ENCODE peak calls at places on chromosomes 6 and 20, in four cellular contexts. K, T, X and W are unnamed samples.

GRCh38 chr6:132789398-132789780 is 9.0 kb downstream of the SLC18B1 start:
- DNase-seq in X (no peak), T (no peak), K (no peak), W (no peak)

GRCh38 chr6:156848533-156848932 is 71.4 kb downstream of the ARID1B start:
- DNase-seq in K (no peak), X (no peak), T (no peak), W (no peak)

GRCh38 chr20:45752747-45753146 is 30.6 kb downstream of the SPINT4 start:
- DNase-seq in T (no peak), K (no peak), X (no peak), W (no peak)

GRCh38 chr6:116799945-116800344 is 28.9 kb downstream of the GPRC6A start:
- DNase-seq in T (no peak), K (no peak), X (no peak), W (no peak)

GRCh38 chr20:45432294-45432693 is 16.4 kb downstream of the PIGT start:
- DNase-seq in T (no peak), X (no peak), K (no peak), W (no peak)

GRCh38 chr6:57221191-57221935 is 744 bp downstream of the RAB23 start:
- DNase-seq in T (peak), K (peak), X (no peak), W (no peak)

GRCh38 chr6:83221302-83221701 is 28.1 kb downstream of the RWDD2A start:
- DNase-seq in X (no peak), T (no peak), K (no peak), W (no peak)

GRCh38 chr20:43744966-43745733 is 18.3 kb upstream of the GTSF1L start:
- DNase-seq in K (peak), X (no peak), T (no peak), W (no peak)

GRCh38 chr20:17794400-17794799 is 94.6 kb downstream of the BANF2 start:
- DNase-seq in T (no peak), K (no peak), X (no peak), W (no peak)

GRCh38 chr6:71544028-71544427 is 255.4 kb downstream of the OGFRL1 start:
- DNase-seq in T (no peak), X (peak), K (no peak), W (no peak)

GRCh38 chr6:43120938-43121913 is 45.1 kb downstream of the PTK7 start:
- DNase-seq in X (peak), K (no peak), T (no peak), W (no peak)

GRCh38 chr6:53014744-53015143 is 19.7 kb upstream of the GSTA4 start:
- DNase-seq in T (no peak), X (no peak), K (no peak), W (no peak)

GRCh38 chr6:36752187-36752885 is 54.7 kb downstream of the RAB44 start:
- DNase-seq in X (no peak), T (no peak), K (peak), W (no peak)

GRCh38 chr6:167285077-167285770 is 5.9 kb upstream of the UNC93A start:
- DNase-seq in X (no peak), T (no peak), K (peak), W (no peak)

GRCh38 chr6:44569931-44570385 is 182.5 kb downstream of the CDC5L start:
- DNase-seq in K (no peak), X (no peak), T (no peak), W (no peak)

GRCh38 chr6:34027445-34027936 is 118.4 kb downstream of the GRM4 start:
- DNase-seq in X (no peak), K (peak), T (peak), W (peak)

GRCh38 chr6:83047065-83047754 is 18.4 kb downstream of the UBE3D start:
- DNase-seq in X (no peak), T (no peak), K (peak), W (no peak)

GRCh38 chr6:158867381-158868121 is 48.4 kb upstream of the EZR start:
- DNase-seq in X (no peak), T (no peak), K (peak), W (no peak)

GRCh38 chr6:158868122-158868480 is 48.9 kb upstream of the EZR start:
- DNase-seq in X (no peak), K (no peak), T (no peak), W (no peak)

GRCh38 chr6:158870418-158870957 is 51.3 kb upstream of the EZR start:
- DNase-seq in X (no peak), K (no peak), T (no peak), W (no peak)

GRCh38 chr6:158869010-158869603 is 49.9 kb upstream of the EZR start:
- DNase-seq in T (no peak), K (no peak), X (no peak), W (no peak)

DNA sequence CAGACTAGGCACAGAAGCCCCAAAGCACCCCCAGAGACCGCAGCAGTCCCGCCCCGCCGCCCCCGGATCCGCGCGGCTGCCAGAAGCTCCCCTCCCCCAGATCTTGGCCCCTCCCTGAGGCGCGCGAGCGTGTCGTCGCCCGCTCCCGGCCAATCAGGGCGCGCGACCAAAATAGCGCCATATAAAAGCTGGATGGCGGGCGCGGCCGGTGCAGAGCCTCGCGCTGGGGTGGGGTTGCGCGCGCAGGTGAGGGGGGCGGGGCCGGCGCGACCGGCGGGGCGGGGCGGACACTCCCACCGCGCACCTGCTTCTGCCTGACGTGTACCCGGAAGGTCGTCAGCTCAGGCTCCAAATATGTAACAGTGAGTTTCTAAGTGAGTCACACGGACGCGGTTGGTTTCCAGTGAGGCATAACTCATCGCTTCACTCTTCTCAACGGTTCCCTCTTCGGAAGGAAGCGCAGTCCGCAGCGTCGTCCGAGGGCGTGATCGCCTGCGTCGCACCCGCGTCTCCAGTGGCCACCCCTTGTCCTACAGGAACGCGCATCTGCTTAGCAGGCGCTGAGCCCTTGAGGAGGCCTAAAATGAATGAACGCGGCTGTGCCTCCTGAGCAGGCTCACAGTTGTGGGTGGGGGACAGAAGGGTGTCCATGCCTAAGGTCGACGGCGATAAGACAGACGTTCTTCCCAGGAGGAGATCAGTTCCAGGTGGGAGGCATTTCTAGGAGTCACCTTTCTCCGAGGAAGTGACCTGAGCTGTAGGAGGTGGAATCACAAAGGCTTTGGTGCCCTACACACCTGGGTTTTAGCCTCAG is 50.6 kb upstream of the EZR start:
- DNase-seq in X (peak), K (peak), T (peak), W (peak)
- TF ChIP-seq CTCF in X (no peak), K (no peak), T (no peak), W (peak)

GRCh38 chr6:92779758-92780157 is 639.6 kb downstream of the EPHA7 start:
- DNase-seq in T (no peak), X (peak), K (peak), W (no peak)

DNA sequence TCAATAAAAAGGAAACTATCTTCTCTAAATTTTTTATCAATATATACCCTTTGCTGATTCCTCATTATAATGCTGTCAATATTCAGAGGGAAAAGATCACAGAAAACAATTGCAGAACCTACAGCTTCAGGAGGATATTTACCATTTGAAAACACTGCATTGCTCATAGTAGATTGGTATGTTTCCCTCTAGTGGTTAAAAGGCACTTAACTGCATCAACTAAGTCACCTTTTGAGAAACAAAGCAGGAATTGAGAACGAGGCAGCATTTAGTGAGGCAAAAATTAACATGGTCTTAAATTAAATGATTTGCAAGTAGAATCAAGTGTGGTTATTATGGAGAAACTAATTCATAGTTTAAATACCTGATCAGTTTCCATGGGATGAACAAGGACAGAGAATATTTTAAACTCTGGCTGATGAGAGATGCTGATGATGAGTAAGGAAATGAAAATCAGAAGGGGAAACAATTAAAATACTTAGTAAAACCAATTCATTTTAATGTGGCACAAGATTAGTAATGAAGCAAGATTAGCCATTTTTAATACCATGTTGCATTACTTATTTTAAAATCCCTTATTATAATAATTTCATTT is 642.1 kb downstream of the EPHA7 start:
- DNase-seq in T (no peak), X (no peak), K (no peak), W (no peak)
- TF ChIP-seq CTCF in T (no peak), X (peak), K (no peak), W (peak)

DNA sequence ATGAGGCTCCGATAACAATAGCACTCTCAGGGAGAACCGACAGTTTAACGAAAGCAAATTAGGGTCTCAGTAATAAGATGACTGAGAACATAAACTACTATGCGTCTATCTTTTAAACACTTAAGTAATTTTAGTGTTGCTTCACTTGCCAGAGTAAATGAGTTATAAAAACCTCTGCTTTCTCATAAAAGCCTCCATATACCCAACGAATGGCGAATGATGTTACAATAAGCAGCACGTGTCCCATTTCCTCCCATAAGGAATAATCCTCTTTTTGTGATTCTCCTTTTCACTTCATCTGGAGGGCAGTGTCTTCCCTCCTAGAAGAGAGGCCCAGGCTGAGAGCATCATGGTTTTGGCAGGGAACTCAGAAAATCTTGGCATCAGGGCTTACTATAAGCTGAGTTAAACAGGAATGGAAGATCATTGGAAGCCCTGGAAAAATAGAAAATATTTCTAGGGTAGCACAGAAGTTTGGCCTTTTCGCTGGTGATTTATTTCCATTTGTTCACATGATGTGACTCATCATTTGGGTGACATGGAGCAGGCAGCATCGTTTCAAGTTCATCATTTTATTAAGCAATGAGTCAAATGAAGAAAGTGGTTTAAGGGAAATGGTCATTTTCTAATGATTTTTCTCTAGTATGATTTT is 255.4 kb downstream of the ATXN1 start:
- DNase-seq in T (no peak), K (no peak), X (peak), W (no peak)
- TF ChIP-seq CTCF in T (no peak), K (no peak), X (no peak), W (no peak)

GRCh38 chr20:40728470-40728869 is 39.4 kb upstream of the MAFB start:
- DNase-seq in K (no peak), T (no peak), X (no peak), W (no peak)
- TF ChIP-seq CTCF in K (peak), T (no peak), X (peak), W (no peak)

DNA sequence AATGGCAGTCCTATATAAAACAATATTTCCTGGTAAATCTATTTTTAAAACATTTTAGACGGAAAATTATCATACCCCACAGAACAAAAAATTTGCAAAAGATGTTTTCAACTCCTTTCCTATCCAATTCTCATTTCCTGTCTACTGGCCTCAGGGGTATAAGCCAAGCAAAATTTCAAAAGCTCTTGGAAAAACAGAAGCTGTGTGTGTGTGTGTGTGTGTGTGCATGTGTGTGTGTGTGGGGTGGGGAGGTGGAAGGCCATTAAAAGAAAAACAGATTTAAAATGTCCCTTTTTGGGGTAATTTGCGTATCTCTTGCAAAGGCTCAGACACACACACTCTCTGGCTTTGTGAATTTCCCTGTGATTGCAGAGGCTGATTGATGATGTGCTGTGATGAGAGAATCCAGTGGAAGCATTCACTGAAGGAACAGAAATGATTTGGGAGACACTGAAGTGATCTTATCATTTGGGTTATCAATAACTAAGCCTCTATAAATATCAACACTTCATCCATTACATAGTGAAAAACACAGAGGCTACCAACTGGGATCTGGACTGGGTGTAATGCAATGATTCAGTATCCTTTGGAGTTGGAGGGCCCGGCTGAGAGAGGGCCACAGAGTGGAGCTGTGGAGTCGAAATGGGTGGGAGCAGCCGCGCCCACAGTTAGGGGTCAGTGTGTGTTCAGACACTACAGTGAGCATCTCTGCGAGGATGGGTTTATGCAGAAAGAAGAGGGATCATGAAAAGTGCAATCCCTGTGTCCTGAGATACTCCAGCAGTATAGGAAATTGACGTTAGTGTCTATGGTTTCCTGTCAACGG is 106.8 kb upstream of the PREP start:
- DNase-seq in K (no peak), T (no peak), X (no peak), W (no peak)
- TF ChIP-seq CTCF in K (no peak), T (no peak), X (peak), W (peak)

GRCh38 chr20:33883164-33883563 is 72.0 kb downstream of the CHMP4B start:
- DNase-seq in X (no peak), T (no peak), K (no peak), W (no peak)
- TF ChIP-seq CTCF in X (no peak), T (no peak), K (no peak), W (no peak)

GRCh38 chr20:8406394-8406793 is 274.3 kb downstream of the PLCB1 start:
- DNase-seq in K (no peak), T (no peak), X (no peak), W (no peak)
- TF ChIP-seq CTCF in K (no peak), T (no peak), X (no peak), W (no peak)

GRCh38 chr20:235891-236290 is 8.8 kb downstream of the DEFB129 start:
- DNase-seq in T (no peak), K (peak), X (no peak), W (no peak)
- TF ChIP-seq CTCF in T (no peak), K (no peak), X (no peak), W (peak)

DNA sequence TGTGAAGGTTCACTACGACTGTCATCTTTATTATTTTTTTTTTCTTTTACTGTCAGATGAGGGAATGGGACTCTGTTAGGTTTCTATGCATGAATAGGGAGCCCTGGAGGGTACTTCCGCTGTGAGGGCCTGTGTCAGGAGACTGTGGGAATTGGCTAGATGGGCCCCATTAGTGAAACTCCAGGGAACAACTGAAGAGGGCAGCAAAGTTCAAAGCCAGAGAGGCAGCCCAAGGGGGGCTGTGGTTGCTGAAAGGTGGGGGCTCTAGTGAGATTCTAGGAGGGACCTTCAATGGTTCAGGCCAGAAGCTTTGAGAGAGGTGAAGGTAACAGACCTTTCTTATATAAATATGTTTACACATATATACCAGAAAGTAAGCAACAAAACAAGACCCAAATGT is 13.2 kb upstream of the EPB41L1 start:
- DNase-seq in X (no peak), K (no peak), T (no peak), W (no peak)
- TF ChIP-seq CTCF in X (no peak), K (no peak), T (no peak), W (no peak)

GRCh38 chr6:112562348-112563220 is 215.5 kb downstream of the RFPL4B start:
- DNase-seq in X (no peak), T (no peak), K (no peak), W (no peak)

GRCh38 chr6:112557961-112558360 is 210.8 kb downstream of the RFPL4B start:
- DNase-seq in K (no peak), X (no peak), T (no peak), W (no peak)

GRCh38 chr6:112563368-112563767 is 216.2 kb downstream of the RFPL4B start:
- DNase-seq in T (no peak), X (no peak), K (no peak), W (no peak)

DNA sequence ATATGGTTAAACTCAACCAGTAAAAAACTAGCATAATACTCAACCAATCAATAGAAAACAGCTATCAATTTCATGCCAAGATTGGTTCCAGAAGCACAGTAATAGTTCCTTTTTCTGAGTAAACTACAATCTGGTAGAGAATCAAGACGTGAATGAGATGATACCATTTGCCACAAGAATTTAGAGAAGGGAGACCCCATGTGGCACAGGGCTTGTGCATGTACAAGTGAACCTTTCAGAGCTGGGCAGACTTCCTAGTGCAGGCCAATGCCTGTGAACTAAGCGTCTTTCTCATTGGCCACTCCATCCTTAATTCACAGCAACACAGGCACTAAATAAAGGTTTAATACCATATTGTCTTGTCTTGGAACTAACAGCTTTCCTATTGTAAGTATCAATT is 213.5 kb downstream of the RFPL4B start:
- DNase-seq in T (no peak), K (peak), X (no peak), W (no peak)
- TF ChIP-seq CTCF in T (no peak), K (no peak), X (no peak), W (peak)